ENCODE peak calls at places on chromosomes 1 and 21, in five cellular contexts. One of them, this sample, is unnamed.

GRCh38 chr1:41616563-41616962 is 132.1 kb upstream of the EDN2 start:
- DNase-seq in effector memory CD4-positive, alpha-beta T cell: no peak
- DNase-seq in neuronal stem cell: no peak
- DNase-seq in tibial artery: no peak
- DNase-seq in PC-9: no peak
- DNase-seq in this sample: no peak

GRCh38 chr1:112866151-112866550 is 89.8 kb downstream of the SLC16A1 start:
- DNase-seq in effector memory CD4-positive, alpha-beta T cell: no peak
- DNase-seq in neuronal stem cell: no peak
- DNase-seq in tibial artery: no peak
- DNase-seq in PC-9: peak; percentile 91
- DNase-seq in this sample: no peak

GRCh38 chr1:172673761-172674160 is 14.9 kb downstream of the FASLG start:
- DNase-seq in effector memory CD4-positive, alpha-beta T cell: no peak
- DNase-seq in neuronal stem cell: no peak
- DNase-seq in tibial artery: no peak
- DNase-seq in PC-9: no peak
- DNase-seq in this sample: no peak

GRCh38 chr1:228265167-228265566 is 57.3 kb downstream of the OBSCN start:
- DNase-seq in effector memory CD4-positive, alpha-beta T cell: no peak
- DNase-seq in neuronal stem cell: no peak
- DNase-seq in tibial artery: no peak
- DNase-seq in PC-9: no peak
- DNase-seq in this sample: no peak

GRCh38 chr1:207463021-207463420 is 8.9 kb downstream of the CR2 start:
- DNase-seq in effector memory CD4-positive, alpha-beta T cell: no peak
- DNase-seq in neuronal stem cell: no peak
- DNase-seq in tibial artery: no peak
- DNase-seq in PC-9: no peak
- DNase-seq in this sample: no peak

GRCh38 chr1:28751315-28752056 is 14.7 kb downstream of the YTHDF2 start:
- DNase-seq in effector memory CD4-positive, alpha-beta T cell: no peak
- DNase-seq in neuronal stem cell: no peak
- DNase-seq in tibial artery: no peak
- DNase-seq in PC-9: no peak
- DNase-seq in this sample: no peak

GRCh38 chr1:245648749-245649517 is 494.1 kb downstream of the KIF26B start:
- DNase-seq in effector memory CD4-positive, alpha-beta T cell: no peak
- DNase-seq in neuronal stem cell: no peak
- DNase-seq in tibial artery: no peak
- DNase-seq in PC-9: no peak
- DNase-seq in this sample: no peak

GRCh38 chr21:41321211-41321907 is 4.8 kb downstream of the FAM3B start:
- DNase-seq in effector memory CD4-positive, alpha-beta T cell: no peak
- DNase-seq in neuronal stem cell: no peak
- DNase-seq in tibial artery: no peak
- DNase-seq in PC-9: no peak
- DNase-seq in this sample: no peak

GRCh38 chr1:154353966-154354365 is 28.6 kb downstream of the ATP8B2 start:
- DNase-seq in effector memory CD4-positive, alpha-beta T cell: no peak
- DNase-seq in neuronal stem cell: no peak
- DNase-seq in tibial artery: no peak
- DNase-seq in PC-9: no peak
- DNase-seq in this sample: no peak

GRCh38 chr1:199836430-199836829 is 191.1 kb upstream of the NR5A2 start:
- DNase-seq in effector memory CD4-positive, alpha-beta T cell: no peak
- DNase-seq in neuronal stem cell: no peak
- DNase-seq in tibial artery: no peak
- DNase-seq in PC-9: no peak
- DNase-seq in this sample: no peak

GRCh38 chr1:105462308-105462707 is 1594.2 kb upstream of the PRMT6 start:
- DNase-seq in effector memory CD4-positive, alpha-beta T cell: no peak
- DNase-seq in neuronal stem cell: no peak
- DNase-seq in tibial artery: no peak
- DNase-seq in PC-9: no peak
- DNase-seq in this sample: no peak

GRCh38 chr1:2824999-2825398 is 23.5 kb upstream of the TTC34 start:
- DNase-seq in effector memory CD4-positive, alpha-beta T cell: no peak
- DNase-seq in neuronal stem cell: no peak
- DNase-seq in tibial artery: no peak
- DNase-seq in PC-9: no peak
- DNase-seq in this sample: no peak

GRCh38 chr1:51843948-51844347 is 34.6 kb downstream of the NRDC start:
- DNase-seq in effector memory CD4-positive, alpha-beta T cell: no peak
- DNase-seq in neuronal stem cell: no peak
- DNase-seq in tibial artery: no peak
- DNase-seq in PC-9: no peak
- DNase-seq in this sample: no peak

GRCh38 chr1:12053752-12054548 is 9.2 kb upstream of the TNFRSF8 start:
- DNase-seq in effector memory CD4-positive, alpha-beta T cell: no peak
- DNase-seq in neuronal stem cell: no peak
- DNase-seq in tibial artery: no peak
- DNase-seq in PC-9: no peak
- DNase-seq in this sample: no peak

GRCh38 chr1:209384710-209385550 is 198.6 kb upstream of the CAMK1G start:
- DNase-seq in effector memory CD4-positive, alpha-beta T cell: no peak
- DNase-seq in neuronal stem cell: no peak
- DNase-seq in tibial artery: no peak
- DNase-seq in PC-9: peak; percentile 58
- DNase-seq in this sample: no peak

GRCh38 chr1:224353975-224354930 is 2.4 kb upstream of the CNIH4 start:
- DNase-seq in effector memory CD4-positive, alpha-beta T cell: no peak
- DNase-seq in neuronal stem cell: no peak
- DNase-seq in tibial artery: no peak
- DNase-seq in PC-9: no peak
- DNase-seq in this sample: no peak

GRCh38 chr1:207938016-207938415 is 27.1 kb upstream of the CD34 start:
- DNase-seq in effector memory CD4-positive, alpha-beta T cell: no peak
- DNase-seq in neuronal stem cell: no peak
- DNase-seq in tibial artery: no peak
- DNase-seq in PC-9: no peak
- DNase-seq in this sample: peak; percentile 43

GRCh38 chr1:147238053-147238902 is 4.2 kb upstream of the CHD1L start:
- DNase-seq in effector memory CD4-positive, alpha-beta T cell: no peak
- DNase-seq in neuronal stem cell: no peak
- DNase-seq in tibial artery: no peak
- DNase-seq in PC-9: peak; percentile 92
- DNase-seq in this sample: no peak

GRCh38 chr1:164586619-164587018 is 27.6 kb downstream of the PBX1 start:
- DNase-seq in effector memory CD4-positive, alpha-beta T cell: no peak
- DNase-seq in neuronal stem cell: no peak
- DNase-seq in tibial artery: no peak
- DNase-seq in PC-9: no peak
- DNase-seq in this sample: no peak
- H3K27ac ChIP-seq in effector memory CD4-positive, alpha-beta T cell: no peak overlapping the region
- H3K27ac ChIP-seq in neuronal stem cell: no peak overlapping the region
- H3K27ac ChIP-seq in tibial artery: peak overlapping the region; percentile 92
- H3K27ac ChIP-seq in PC-9: no peak overlapping the region
- H3K27ac ChIP-seq in this sample: no peak overlapping the region

DNA sequence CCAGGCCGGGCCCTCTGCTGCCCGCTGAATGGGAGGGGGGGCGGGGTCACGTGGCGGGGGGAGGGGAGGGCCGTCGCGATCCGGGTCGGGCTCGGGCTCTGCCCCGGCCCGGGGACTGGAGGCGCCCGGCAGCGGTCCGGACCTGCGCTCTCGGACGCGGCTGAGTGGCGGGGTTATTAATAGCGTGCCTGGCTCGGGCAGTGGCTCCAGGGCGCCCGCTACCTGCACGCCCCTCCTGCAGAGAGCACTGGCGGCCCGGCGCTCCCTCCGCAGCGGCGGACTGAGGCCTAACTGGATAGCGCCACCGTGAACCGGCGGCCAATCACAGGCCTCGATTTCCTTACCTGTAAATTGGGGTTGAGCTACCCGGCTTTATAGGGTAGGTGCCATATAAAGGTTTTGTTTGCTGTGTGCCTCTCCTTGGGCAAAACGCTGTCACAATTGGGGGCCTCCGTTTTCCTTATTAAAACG is 28.0 kb downstream of the AHDC1 start:
- DNase-seq in effector memory CD4-positive, alpha-beta T cell: no peak
- DNase-seq in neuronal stem cell: no peak
- DNase-seq in tibial artery: peak; percentile 68
- DNase-seq in PC-9: no peak
- DNase-seq in this sample: peak; percentile 92
- H3K4me3 ChIP-seq in effector memory CD4-positive, alpha-beta T cell: no peak overlapping the region
- H3K4me3 ChIP-seq in neuronal stem cell: no peak overlapping the region
- H3K4me3 ChIP-seq in tibial artery: peak overlapping the region; percentile 61
- H3K4me3 ChIP-seq in PC-9: no peak overlapping the region
- H3K4me3 ChIP-seq in this sample: peak overlapping the region; percentile 59

GRCh38 chr1:22471078-22471477 is 19.4 kb downstream of the ZBTB40 start:
- DNase-seq in effector memory CD4-positive, alpha-beta T cell: no peak
- DNase-seq in neuronal stem cell: no peak
- DNase-seq in tibial artery: peak; percentile 60
- DNase-seq in PC-9: no peak
- DNase-seq in this sample: peak; percentile 50

GRCh38 chr1:22470227-22470626 is 18.6 kb downstream of the ZBTB40 start:
- DNase-seq in effector memory CD4-positive, alpha-beta T cell: no peak
- DNase-seq in neuronal stem cell: no peak
- DNase-seq in tibial artery: no peak
- DNase-seq in PC-9: no peak
- DNase-seq in this sample: no peak

GRCh38 chr1:22471610-22472009 is 20.0 kb downstream of the ZBTB40 start:
- DNase-seq in effector memory CD4-positive, alpha-beta T cell: no peak
- DNase-seq in neuronal stem cell: no peak
- DNase-seq in tibial artery: no peak
- DNase-seq in PC-9: no peak
- DNase-seq in this sample: no peak

GRCh38 chr1:22472596-22472995 is 20.9 kb downstream of the ZBTB40 start:
- DNase-seq in effector memory CD4-positive, alpha-beta T cell: no peak
- DNase-seq in neuronal stem cell: no peak
- DNase-seq in tibial artery: no peak
- DNase-seq in PC-9: no peak
- DNase-seq in this sample: no peak

DNA sequence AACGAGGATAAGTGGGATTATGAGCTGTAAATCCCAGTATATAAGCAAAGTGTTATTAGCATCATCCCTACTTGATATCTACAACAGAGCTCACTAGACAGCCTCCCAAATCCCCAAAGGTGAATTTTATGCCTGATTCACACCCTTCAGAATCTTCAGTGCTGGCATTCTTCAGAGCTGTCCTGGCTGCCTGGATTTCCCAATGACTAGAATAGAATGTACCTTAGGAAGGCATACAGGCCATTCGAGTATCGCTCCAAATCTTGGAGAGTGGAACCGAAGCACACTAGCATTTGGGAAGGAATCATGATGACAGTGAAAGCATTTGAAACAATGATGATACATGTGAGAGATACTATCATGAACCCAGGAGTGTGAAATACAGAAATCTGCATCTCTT is 22.3 kb downstream of the ZBTB40 start:
- DNase-seq in effector memory CD4-positive, alpha-beta T cell: no peak
- DNase-seq in neuronal stem cell: no peak
- DNase-seq in tibial artery: no peak
- DNase-seq in PC-9: no peak
- DNase-seq in this sample: no peak
- H3K27ac ChIP-seq in effector memory CD4-positive, alpha-beta T cell: no peak overlapping the region
- H3K27ac ChIP-seq in neuronal stem cell: no peak overlapping the region
- H3K27ac ChIP-seq in tibial artery: no peak overlapping the region
- H3K27ac ChIP-seq in PC-9: no peak overlapping the region
- H3K27ac ChIP-seq in this sample: no peak overlapping the region

DNA sequence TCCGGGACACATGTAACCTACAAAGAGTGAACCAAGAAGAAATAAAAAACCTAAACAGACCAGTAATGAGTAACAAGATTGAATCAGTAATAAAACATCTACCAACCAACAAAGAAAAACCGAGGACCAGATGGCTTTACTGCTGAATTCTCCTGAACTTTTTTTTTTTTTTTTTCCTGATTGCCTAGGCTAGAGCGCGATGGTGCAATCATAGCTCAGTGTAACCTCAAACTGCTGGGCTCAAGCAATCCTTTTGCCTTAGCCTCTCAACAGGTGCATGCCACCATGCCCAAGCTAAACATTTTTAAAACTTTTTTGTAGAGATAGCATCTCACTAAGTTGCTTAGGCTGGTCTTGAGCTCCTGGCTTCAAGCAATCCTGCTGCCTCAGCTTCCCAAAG is 11.2 kb upstream of the FGGY start:
- DNase-seq in effector memory CD4-positive, alpha-beta T cell: no peak
- DNase-seq in neuronal stem cell: no peak
- DNase-seq in tibial artery: no peak
- DNase-seq in PC-9: no peak
- DNase-seq in this sample: no peak
- H3K4me3 ChIP-seq in effector memory CD4-positive, alpha-beta T cell: no peak overlapping the region
- H3K4me3 ChIP-seq in neuronal stem cell: no peak overlapping the region
- H3K4me3 ChIP-seq in tibial artery: no peak overlapping the region
- H3K4me3 ChIP-seq in PC-9: no peak overlapping the region
- H3K4me3 ChIP-seq in this sample: no peak overlapping the region

GRCh38 chr1:26283226-26283853 is 3.5 kb downstream of the SH3BGRL3 start:
- DNase-seq in effector memory CD4-positive, alpha-beta T cell: no peak
- DNase-seq in neuronal stem cell: no peak
- DNase-seq in tibial artery: no peak
- DNase-seq in PC-9: no peak
- DNase-seq in this sample: no peak
- H3K27ac ChIP-seq in effector memory CD4-positive, alpha-beta T cell: peak overlapping the region; percentile 89
- H3K27ac ChIP-seq in neuronal stem cell: no peak overlapping the region
- H3K27ac ChIP-seq in tibial artery: peak overlapping the region; percentile 24
- H3K27ac ChIP-seq in PC-9: no peak overlapping the region
- H3K27ac ChIP-seq in this sample: no peak overlapping the region

GRCh38 chr1:69077633-69078032 is 490.1 kb upstream of the LRRC7 start:
- DNase-seq in effector memory CD4-positive, alpha-beta T cell: no peak
- DNase-seq in neuronal stem cell: peak; percentile 30
- DNase-seq in tibial artery: no peak
- DNase-seq in PC-9: no peak
- DNase-seq in this sample: no peak

GRCh38 chr1:69077198-69077597 is 490.5 kb upstream of the LRRC7 start:
- DNase-seq in effector memory CD4-positive, alpha-beta T cell: no peak
- DNase-seq in neuronal stem cell: no peak
- DNase-seq in tibial artery: no peak
- DNase-seq in PC-9: no peak
- DNase-seq in this sample: no peak

GRCh38 chr1:69073176-69073575 is 494.5 kb upstream of the LRRC7 start:
- DNase-seq in effector memory CD4-positive, alpha-beta T cell: no peak
- DNase-seq in neuronal stem cell: no peak
- DNase-seq in tibial artery: no peak
- DNase-seq in PC-9: no peak
- DNase-seq in this sample: no peak

GRCh38 chr1:69081671-69082070 is 486.1 kb upstream of the LRRC7 start:
- DNase-seq in effector memory CD4-positive, alpha-beta T cell: no peak
- DNase-seq in neuronal stem cell: no peak
- DNase-seq in tibial artery: no peak
- DNase-seq in PC-9: no peak
- DNase-seq in this sample: no peak

DNA sequence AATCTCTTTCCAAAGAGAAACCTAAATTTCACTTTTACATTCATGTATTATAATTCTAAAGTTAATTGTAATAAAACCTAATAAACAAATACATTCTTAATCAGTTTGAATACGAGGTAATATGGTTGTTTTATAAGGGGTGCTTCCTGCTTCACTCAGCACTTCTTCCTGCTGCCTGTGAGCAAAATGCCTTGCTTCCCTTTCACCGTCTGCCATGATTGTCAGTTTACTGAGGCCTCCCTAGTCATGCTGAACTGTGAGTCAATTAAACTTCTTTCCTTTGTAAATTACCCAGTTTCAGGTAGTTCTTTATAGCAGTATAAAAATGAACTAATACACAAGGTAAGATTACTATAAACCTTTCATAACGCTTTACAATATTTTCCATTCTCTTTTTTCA is 491.1 kb upstream of the LRRC7 start:
- DNase-seq in effector memory CD4-positive, alpha-beta T cell: no peak
- DNase-seq in neuronal stem cell: no peak
- DNase-seq in tibial artery: no peak
- DNase-seq in PC-9: no peak
- DNase-seq in this sample: no peak
- H3K4me3 ChIP-seq in effector memory CD4-positive, alpha-beta T cell: no peak overlapping the region
- H3K4me3 ChIP-seq in neuronal stem cell: no peak overlapping the region
- H3K4me3 ChIP-seq in tibial artery: no peak overlapping the region
- H3K4me3 ChIP-seq in PC-9: no peak overlapping the region
- H3K4me3 ChIP-seq in this sample: no peak overlapping the region

This sample was measured in right cardiac atrium.